ENCODE peak calls at places on chromosome 5, in nine cellular contexts. K is psoas muscle, D is uterus, V is adrenal gland, M is neural crest cell, Y is A549, P is K562, W is mesothelial cell of epicardium, R is GM23338. X is an unnamed sample.

GRCh38 chr5:66909364-66909763 is 287.2 kb downstream of the CD180 start:
- DNase-seq in M (no peak), D (no peak), Y (no peak), K (no peak), W (no peak), V (no peak), R (no peak), P (no peak), X (no peak)

GRCh38 chr5:72460413-72460812 is 46.8 kb downstream of the ZNF366 start:
- DNase-seq in K (no peak), P (no peak), M (no peak), V (no peak), D (no peak), Y (no peak), W (no peak), R (no peak), X (no peak)

GRCh38 chr5:136192015-136192525 is 892 bp downstream of the SMIM32 start:
- DNase-seq in P (no peak), D (no peak), M (peak), W (peak), V (no peak), R (peak), Y (no peak), K (no peak), X (no peak)

GRCh38 chr5:111545031-111545430 is 32.7 kb upstream of the STARD4 start:
- DNase-seq in M (no peak), V (no peak), Y (no peak), R (no peak), K (no peak), P (no peak), W (no peak), D (no peak), X (no peak)

GRCh38 chr5:152380415-152381123 is 24.5 kb downstream of the NMUR2 start:
- DNase-seq in W (no peak), K (no peak), D (no peak), R (no peak), V (no peak), P (no peak), M (no peak), Y (no peak), X (no peak)

GRCh38 chr5:166595274-166595951 is 1696.0 kb upstream of the WWC1 start:
- DNase-seq in P (no peak), W (no peak), V (no peak), M (no peak), K (no peak), R (peak), D (no peak), Y (no peak), X (no peak)

GRCh38 chr5:79149432-79149831 is 37.8 kb downstream of the BHMT start:
- DNase-seq in P (no peak), K (no peak), V (no peak), M (no peak), Y (no peak), D (no peak), W (no peak), R (no peak), X (no peak)

GRCh38 chr5:178121450-178122276 is 8.3 kb downstream of the N4BP3 start:
- DNase-seq in K (no peak), R (no peak), P (no peak), Y (no peak), D (no peak), V (no peak), W (no peak), M (no peak), X (no peak)

GRCh38 chr5:170338933-170339779 is 41.6 kb upstream of the LCP2 start:
- DNase-seq in P (peak), V (no peak), W (no peak), M (no peak), D (no peak), Y (no peak), K (no peak), R (peak), X (no peak)

GRCh38 chr5:164742025-164742424 is 1236.6 kb downstream of the MAT2B start:
- DNase-seq in V (no peak), Y (no peak), W (no peak), K (no peak), M (no peak), R (no peak), D (no peak), P (no peak), X (no peak)

GRCh38 chr5:107576736-107577440 is 93.8 kb downstream of the EFNA5 start:
- DNase-seq in W (no peak), K (no peak), R (no peak), M (no peak), P (no peak), D (no peak), Y (no peak), V (no peak), X (no peak)

GRCh38 chr5:54655266-54655665 is 137.7 kb downstream of the SNX18 start:
- DNase-seq in Y (no peak), R (no peak), W (no peak), P (no peak), D (no peak), M (no peak), V (no peak), K (no peak), X (no peak)

GRCh38 chr5:78771260-78772240 is 123.0 kb upstream of the LHFPL2 start:
- DNase-seq in Y (no peak), D (peak), K (no peak), M (no peak), V (no peak), W (no peak), R (no peak), P (peak), X (no peak)

GRCh38 chr5:152404494-152404893 is 585 bp downstream of the NMUR2 start:
- DNase-seq in P (no peak), Y (no peak), W (no peak), K (no peak), D (no peak), M (no peak), R (no peak), V (no peak), X (no peak)

GRCh38 chr5:169696621-169697517 is 59.8 kb downstream of the DOCK2 start:
- DNase-seq in D (no peak), W (no peak), M (no peak), Y (peak), R (no peak), K (no peak), V (no peak), P (no peak), X (no peak)

GRCh38 chr5:154523104-154523503 is 45.1 kb upstream of the HAND1 start:
- DNase-seq in W (no peak), R (no peak), P (no peak), V (no peak), M (no peak), Y (no peak), D (no peak), K (no peak), X (no peak)

GRCh38 chr5:54440456-54440893 is 15.0 kb upstream of the HSPB3 start:
- DNase-seq in V (no peak), D (no peak), Y (no peak), R (no peak), P (no peak), M (no peak), W (no peak), K (no peak), X (no peak)

GRCh38 chr5:56430437-56430836 is 197.3 kb upstream of the ANKRD55 start:
- DNase-seq in Y (no peak), V (no peak), M (no peak), R (no peak), W (no peak), K (no peak), D (no peak), P (no peak), X (no peak)

GRCh38 chr5:40240671-40241070 is 439.0 kb upstream of the PTGER4 start:
- DNase-seq in P (no peak), Y (no peak), D (no peak), V (no peak), K (no peak), M (no peak), R (no peak), W (no peak), X (no peak)

GRCh38 chr5:132446621-132447020 is 44.0 kb downstream of the IRF1 start:
- DNase-seq in V (peak), D (peak), K (peak), Y (no peak), P (no peak), M (no peak), R (no peak), W (no peak), X (no peak)

GRCh38 chr5:122403965-122404364 is 91.9 kb downstream of the SNCAIP start:
- DNase-seq in R (no peak), Y (no peak), V (no peak), K (no peak), P (no peak), M (no peak), D (no peak), W (no peak), X (no peak)

GRCh38 chr5:17216176-17216973 is 1.1 kb upstream of the BASP1 start:
- DNase-seq in P (peak), V (peak), W (peak), M (peak), D (peak), K (peak), R (peak), Y (peak), X (peak)

GRCh38 chr5:141623197-141623596 is 4.4 kb upstream of the DIAPH1 start:
- DNase-seq in K (no peak), M (no peak), Y (no peak), R (peak), P (no peak), V (no peak), W (no peak), D (no peak), X (no peak)

GRCh38 chr5:56816546-56817081 is 1.3 kb downstream of the MAP3K1 start:
- DNase-seq in Y (peak), V (peak), W (peak), D (peak), P (peak), M (peak), R (peak), K (peak), X (peak)

GRCh38 chr5:168991991-168992390 is 308.9 kb downstream of the SLIT3 start:
- DNase-seq in Y (peak), D (no peak), R (no peak), V (no peak), M (no peak), W (no peak), K (no peak), P (no peak), X (no peak)

GRCh38 chr5:127203818-127204217 is 86.8 kb upstream of the MEGF10 start:
- DNase-seq in D (no peak), W (no peak), M (no peak), P (no peak), Y (no peak), R (no peak), K (no peak), V (no peak), X (no peak)

DNA sequence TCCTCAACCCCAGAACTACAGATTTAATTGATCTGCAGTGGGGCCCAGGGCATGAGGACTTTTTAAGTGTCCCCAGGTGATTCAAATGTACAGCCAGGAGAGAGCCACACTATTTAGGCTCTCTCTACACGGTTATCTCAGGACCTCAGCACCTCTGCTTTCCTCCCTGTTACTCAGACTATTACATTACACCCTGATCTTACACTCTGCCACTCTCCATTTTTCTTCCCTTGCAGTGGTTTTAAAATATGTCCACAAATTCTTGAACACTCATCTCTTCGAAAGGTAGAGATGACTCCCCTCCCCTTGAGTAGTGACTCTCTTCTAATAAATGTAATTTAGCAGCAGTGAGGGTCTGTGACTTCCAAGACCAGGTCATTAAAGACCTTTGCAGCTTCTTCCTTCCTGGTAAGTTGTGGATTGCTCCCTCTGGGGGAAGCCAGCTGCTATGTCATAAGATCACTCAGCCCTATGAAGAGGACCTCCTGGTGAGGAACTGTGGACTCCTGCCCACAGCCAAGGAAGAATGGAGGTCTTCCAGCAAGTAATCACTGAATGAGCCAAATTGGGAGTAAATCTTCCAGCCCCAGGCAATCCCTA is 87.5 kb upstream of the SSBP2 start:
- DNase-seq in M (no peak), D (no peak), P (peak), K (no peak), R (peak), W (no peak), Y (peak), V (no peak), X (no peak)
- TF ChIP-seq CTCF in M (peak), D (peak), P (peak), K (peak), R (peak), W (no peak), Y (peak), V (peak), X (peak)

GRCh38 chr5:149730620-149731331 is 666 bp downstream of the PPARGC1B start:
- DNase-seq in Y (peak), R (peak), M (peak), P (peak), K (peak), W (peak), D (peak), V (peak), X (no peak)
- TF ChIP-seq CTCF in Y (peak), R (no peak), M (no peak), P (peak), K (no peak), W (no peak), D (no peak), V (no peak), X (peak)

GRCh38 chr5:38494175-38494574 is 62.3 kb downstream of the LIFR start:
- DNase-seq in P (no peak), W (no peak), R (no peak), V (no peak), M (no peak), K (no peak), D (no peak), Y (no peak), X (no peak)

GRCh38 chr5:38500861-38501260 is 55.6 kb downstream of the LIFR start:
- DNase-seq in W (no peak), M (no peak), R (no peak), D (no peak), Y (no peak), K (no peak), P (no peak), V (no peak), X (no peak)

GRCh38 chr5:38497946-38498345 is 58.5 kb downstream of the LIFR start:
- DNase-seq in Y (peak), W (no peak), R (peak), K (no peak), V (no peak), M (no peak), D (no peak), P (peak), X (no peak)
- TF ChIP-seq CTCF in Y (peak), W (no peak), R (no peak), K (peak), V (no peak), M (no peak), D (no peak), P (peak), X (no peak)

GRCh38 chr5:121138952-121139351 is 674.9 kb downstream of the PRR16 start:
- DNase-seq in P (no peak), V (no peak), R (no peak), K (no peak), Y (no peak), D (no peak), M (no peak), W (no peak), X (no peak)

GRCh38 chr5:121144764-121145163 is 680.7 kb downstream of the PRR16 start:
- DNase-seq in P (peak), V (no peak), D (no peak), Y (no peak), W (no peak), M (no peak), K (no peak), R (no peak), X (no peak)
- TF ChIP-seq CTCF in P (no peak), V (no peak), D (no peak), Y (no peak), W (no peak), M (no peak), K (no peak), R (no peak), X (no peak)

GRCh38 chr5:4625206-4625896 is 514.8 kb upstream of the ADAMTS16 start:
- DNase-seq in P (no peak), V (no peak), M (no peak), R (peak), W (no peak), Y (no peak), D (no peak), K (no peak), X (no peak)
- TF ChIP-seq CTCF in P (no peak), V (no peak), M (no peak), R (peak), W (no peak), Y (no peak), D (no peak), K (no peak), X (no peak)

GRCh38 chr5:36058776-36059175 is 7.9 kb downstream of the UGT3A2 start:
- DNase-seq in D (no peak), P (no peak), W (no peak), R (no peak), K (no peak), V (no peak), M (no peak), Y (no peak), X (no peak)

GRCh38 chr5:36059571-36060515 is 6.8 kb downstream of the UGT3A2 start:
- DNase-seq in K (no peak), M (no peak), W (no peak), D (no peak), V (no peak), Y (no peak), R (no peak), P (no peak), X (no peak)

GRCh38 chr5:36066001-36066539 is 612 bp downstream of the UGT3A2 start:
- DNase-seq in V (no peak), K (no peak), R (no peak), P (no peak), W (no peak), M (no peak), D (no peak), Y (no peak), X (no peak)

GRCh38 chr5:36055984-36056383 is 10.7 kb downstream of the UGT3A2 start:
- DNase-seq in V (no peak), W (no peak), P (no peak), K (no peak), Y (no peak), R (no peak), M (no peak), D (no peak), X (no peak)

GRCh38 chr5:36060516-36060885 is 6.2 kb downstream of the UGT3A2 start:
- DNase-seq in Y (peak), R (peak), W (no peak), K (no peak), M (no peak), P (peak), D (no peak), V (no peak), X (no peak)
- TF ChIP-seq CTCF in Y (peak), R (peak), W (no peak), K (no peak), M (peak), P (peak), D (no peak), V (no peak), X (peak)